ENCODE peak calls at places on chromosomes 16 and 17, in four cellular contexts. B, M, X and V are unnamed samples.

GRCh38 chr17:60077226-60077625 is 1.5 kb downstream of the HEATR6 start:
- DNase-seq in B (no peak), X (no peak), M (no peak), V (no peak)

GRCh38 chr17:27573971-27574525 is 56.9 kb upstream of the LGALS9 start:
- DNase-seq in X (peak), B (no peak), M (no peak), V (no peak)

GRCh38 chr17:31738488-31738887 is 120.6 kb downstream of the COPRS start:
- DNase-seq in M (no peak), B (no peak), X (no peak), V (no peak)

GRCh38 chr17:66589892-66590291 is 245.0 kb upstream of the CACNG5 start:
- DNase-seq in X (no peak), M (no peak), B (no peak), V (no peak)

GRCh38 chr17:13410874-13411273 is 190.9 kb downstream of the HS3ST3A1 start:
- DNase-seq in X (no peak), M (no peak), B (no peak), V (no peak)

GRCh38 chr16:58155839-58156238 is 26.7 kb upstream of the CFAP20 start:
- DNase-seq in X (no peak), B (no peak), M (no peak), V (peak)

GRCh38 chr16:78551487-78552085 is 452.1 kb downstream of the WWOX start:
- DNase-seq in B (no peak), M (no peak), X (no peak), V (no peak)

GRCh38 chr16:85677383-85677967 is 11.3 kb downstream of the GINS2 start:
- DNase-seq in X (no peak), B (no peak), M (no peak), V (no peak)

GRCh38 chr16:64858076-64858475 is 263.8 kb downstream of the CDH11 start:
- DNase-seq in B (no peak), M (no peak), X (no peak), V (no peak)

GRCh38 chr17:14080847-14081251 is 11.5 kb downstream of the COX10 start:
- DNase-seq in M (no peak), X (no peak), B (no peak), V (no peak)

GRCh38 chr16:11743308-11744074 is 834 bp upstream of the TXNDC11 start:
- DNase-seq in M (peak), X (peak), B (no peak), V (peak)

GRCh38 chr16:86088816-86089215 is 189.9 kb downstream of the IRF8 start:
- DNase-seq in X (no peak), M (no peak), B (no peak), V (no peak)

GRCh38 chr17:82047914-82048570 is 3.6 kb downstream of the RFNG start:
- DNase-seq in B (no peak), M (no peak), X (peak), V (no peak)

GRCh38 chr16:89764711-89765201 is 43.4 kb downstream of the ZNF276 start:
- DNase-seq in X (no peak), M (peak), B (no peak), V (peak)

GRCh38 chr16:20899503-20900298 is 457 bp downstream of the DCUN1D3 start:
- DNase-seq in B (no peak), M (no peak), X (peak), V (peak)

GRCh38 chr17:30095507-30096244 is 20.9 kb upstream of the NSRP1 start:
- DNase-seq in M (no peak), B (peak), X (no peak), V (no peak)

GRCh38 chr17:41258406-41258805 is 3.2 kb downstream of the KRTAP9-9 start:
- DNase-seq in X (no peak), M (no peak), B (no peak), V (no peak)

GRCh38 chr16:6483634-6484033 is 849.0 kb upstream of the RBFOX1 start:
- DNase-seq in B (no peak), M (no peak), X (no peak), V (no peak)

GRCh38 chr17:59846391-59847165 is 46.2 kb downstream of the TUBD1 start:
- DNase-seq in X (peak), M (no peak), B (no peak), V (peak)

GRCh38 chr16:28014851-28015250 is 48.7 kb downstream of the GSG1L start:
- DNase-seq in X (no peak), M (no peak), B (no peak), V (no peak)

GRCh38 chr16:543301-544164 is 16.0 kb downstream of the CAPN15 start:
- DNase-seq in X (no peak), B (no peak), M (no peak), V (no peak)

GRCh38 chr16:87002717-87003413 is 314.3 kb downstream of the C16orf95 start:
- DNase-seq in X (no peak), M (no peak), B (peak), V (no peak)

GRCh38 chr17:81866440-81867122 is 4.6 kb downstream of the ARHGDIA start:
- DNase-seq in X (no peak), B (no peak), M (no peak), V (no peak)

GRCh38 chr16:14307059-14307531 is 236.0 kb downstream of the MRTFB start:
- DNase-seq in X (no peak), B (no peak), M (no peak), V (no peak)

GRCh38 chr17:63490321-63490720 is 13.5 kb downstream of the ACE start:
- DNase-seq in M (no peak), X (no peak), B (no peak), V (no peak)

GRCh38 chr17:10156579-10157488 is 41.6 kb downstream of the GAS7 start:
- DNase-seq in B (no peak), X (peak), M (peak), V (peak)

GRCh38 chr16:2181952-2182351 is 14.5 kb downstream of the CASKIN1 start:
- DNase-seq in M (no peak), B (no peak), X (no peak), V (no peak)

GRCh38 chr17:6701719-6702118 is 11.4 kb downstream of the SLC13A5 start:
- DNase-seq in M (peak), B (no peak), X (no peak), V (peak)
- TF ChIP-seq CTCF in M (peak), B (peak), X (no peak), V (peak)

DNA sequence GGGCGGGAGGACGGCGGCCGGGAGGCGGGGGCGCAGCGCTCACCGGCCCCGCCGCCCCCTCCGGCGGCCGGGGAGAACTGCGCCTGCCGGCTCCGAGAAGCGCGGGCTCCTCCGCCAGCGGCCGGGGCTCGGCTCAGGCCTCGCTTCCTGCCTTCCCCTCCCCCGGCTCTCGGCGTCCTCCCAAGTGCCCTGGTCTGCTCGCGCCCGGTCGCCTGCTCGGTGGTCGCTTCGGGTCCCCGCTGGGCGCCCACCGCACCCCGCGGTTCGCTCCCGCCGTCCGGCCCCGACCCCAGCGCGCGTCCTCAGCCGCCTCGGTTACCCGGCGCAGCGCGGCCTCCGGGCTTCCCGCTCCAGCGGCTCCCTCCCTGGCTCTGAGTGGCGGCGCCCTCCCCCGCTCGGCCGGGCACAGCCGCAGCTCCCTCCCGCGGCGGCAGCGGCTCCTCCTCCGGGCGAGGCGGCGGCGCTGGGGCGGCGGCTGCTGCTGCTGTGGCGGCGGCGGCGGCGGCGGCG is 294 bp downstream of the UBTF start:
- DNase-seq in M (peak), X (peak), B (no peak), V (peak)
- TF ChIP-seq CTCF in M (peak), X (peak), B (peak), V (peak)

GRCh38 chr17:17769869-17770361 is 66.9 kb downstream of the SREBF1 start:
- DNase-seq in B (no peak), M (no peak), X (no peak), V (no peak)
- TF ChIP-seq CTCF in B (no peak), M (no peak), X (no peak), V (no peak)

GRCh38 chr17:44007346-44008204 is 3.2 kb downstream of the NAGS start:
- DNase-seq in B (no peak), M (no peak), X (peak), V (no peak)

GRCh38 chr17:44005865-44006580 is 1.6 kb downstream of the NAGS start:
- DNase-seq in M (peak), X (peak), B (no peak), V (peak)

GRCh38 chr17:44008205-44008909 is 3.9 kb downstream of the NAGS start:
- DNase-seq in M (no peak), X (no peak), B (no peak), V (no peak)

GRCh38 chr17:44005527-44005864 is 1.1 kb downstream of the NAGS start:
- DNase-seq in M (no peak), X (peak), B (no peak), V (no peak)

GRCh38 chr17:44006581-44007345 is 2.3 kb downstream of the NAGS start:
- DNase-seq in X (peak), B (peak), M (peak), V (peak)
- TF ChIP-seq CTCF in X (peak), B (peak), M (no peak), V (peak)

GRCh38 chr16:56603589-56603988 is 4.8 kb upstream of the MT2A start:
- DNase-seq in M (no peak), B (no peak), X (peak), V (no peak)
- TF ChIP-seq CTCF in M (no peak), B (peak), X (peak), V (no peak)

DNA sequence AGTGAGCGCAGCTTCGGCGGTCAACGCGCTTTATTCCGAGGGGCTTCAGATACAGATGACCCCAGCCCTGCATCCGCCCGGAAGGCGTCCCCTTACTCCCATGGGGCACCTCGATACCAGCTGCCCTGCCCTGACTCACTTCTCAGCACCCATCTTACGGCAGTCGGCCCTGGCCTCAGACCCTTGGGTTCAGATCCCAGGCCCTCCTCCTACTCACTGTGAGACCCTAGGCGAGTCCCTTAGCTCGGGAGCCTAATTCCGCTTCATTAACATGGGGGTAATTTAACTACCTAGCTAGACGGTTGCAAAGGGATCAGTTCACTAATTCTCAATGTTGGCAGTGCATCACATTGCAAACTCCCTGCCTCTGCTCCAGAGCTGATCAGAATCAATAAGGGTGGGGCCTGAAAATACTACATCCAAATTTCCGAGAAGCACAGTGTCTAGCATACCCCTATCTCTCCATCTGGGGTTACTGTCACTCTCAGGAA is 281 bp upstream of the FLOT2 start:
- DNase-seq in M (peak), B (no peak), X (no peak), V (no peak)
- TF ChIP-seq CTCF in M (no peak), B (no peak), X (no peak), V (no peak)

GRCh38 chr16:35195173-35195863 is 1735.9 kb downstream of the TP53TG3F start:
- DNase-seq in X (no peak), M (no peak), B (no peak), V (no peak)
- TF ChIP-seq CTCF in X (no peak), M (no peak), B (no peak), V (no peak)